ENCODE peak calls at places on chromosomes 12 and 14, in six cellular contexts. C is stomach; D is NCI-H1092 treated with DMSO at 0.1 percent for 48 hours; A is activated CD4-positive, alpha-beta memory T cell treated with anti-CD3 and anti-CD28 coated beads, Interleukin-2, amount 10 ng/mL, durations not matched to agents 7 days and 5 days; K is AG10803; J is neuronal stem cell. U is an unnamed sample.

GRCh38 chr12:21296751-21297406 is 37.8 kb downstream of the SLCO1A2 start:
- DNase-seq in C (no peak), D (no peak), A (no peak), K (peak; percentile 15), J (no peak), U (peak; percentile 59)

GRCh38 chr12:132020292-132020691 is 70.5 kb downstream of the EP400 start:
- DNase-seq in C (no peak), D (no peak), A (no peak), K (no peak), J (no peak), U (no peak)

GRCh38 chr12:110860833-110861291 is 14.1 kb downstream of the CCDC63 start:
- DNase-seq in C (no peak), D (no peak), A (no peak), K (no peak), J (peak; percentile 91), U (no peak)

GRCh38 chr14:78598046-78598652 is 428.0 kb downstream of the NRXN3 start:
- DNase-seq in C (peak; percentile 44), D (peak; percentile 74), A (peak; percentile 42), K (peak; percentile 49), J (peak; percentile 68), U (peak; percentile 75)

GRCh38 chr12:109531411-109531810 is 41.9 kb downstream of the MMAB start:
- DNase-seq in C (no peak), D (no peak), A (no peak), K (no peak), J (no peak), U (no peak)

GRCh38 chr12:546920-547845 is 87.4 kb downstream of the B4GALNT3 start:
- DNase-seq in C (peak; percentile 75), D (peak; percentile 53), A (peak; percentile 72), K (peak; percentile 44), J (peak; percentile 66), U (peak; percentile 81)

GRCh38 chr14:61643546-61643945 is 51.8 kb upstream of the HIF1A start:
- DNase-seq in C (no peak), D (no peak), A (no peak), K (peak; percentile 84), J (no peak), U (peak; percentile 78)

GRCh38 chr14:75711796-75712211 is 50.8 kb downstream of the TTLL5 start:
- DNase-seq in C (peak; percentile 67), D (no peak), A (no peak), K (peak; percentile 87), J (peak; percentile 55), U (peak; percentile 87)

GRCh38 chr14:65164068-65164824 is 61.9 kb upstream of the MAX start:
- DNase-seq in C (no peak), D (peak; percentile 69), A (peak; percentile 49), K (peak; percentile 52), J (peak; percentile 44), U (peak; percentile 83)

GRCh38 chr12:30047499-30048262 is 263.9 kb upstream of the TMTC1 start:
- DNase-seq in C (no peak), D (peak; percentile 76), A (no peak), K (no peak), J (no peak), U (peak; percentile 50)

GRCh38 chr14:77580964-77581505 is 35.4 kb downstream of the SPTLC2 start:
- DNase-seq in C (no peak), D (peak; percentile 4), A (no peak), K (peak; percentile 57), J (no peak), U (peak; percentile 87)

GRCh38 chr12:29039013-29039412 is 110.1 kb upstream of the FAR2 start:
- DNase-seq in C (no peak), D (no peak), A (no peak), K (peak; percentile 95), J (no peak), U (peak; percentile 95)

GRCh38 chr12:24226745-24227350 is 277.4 kb upstream of the SOX5 start:
- DNase-seq in C (no peak), D (no peak), A (no peak), K (peak; percentile 28), J (no peak), U (peak; percentile 4)

GRCh38 chr14:45246633-45247173 is 6.3 kb downstream of the MIS18BP1 start:
- DNase-seq in C (no peak), D (no peak), A (no peak), K (no peak), J (no peak), U (no peak)

GRCh38 chr14:53608369-53608768 is 348.3 kb downstream of the BMP4 start:
- DNase-seq in C (peak; percentile 47), D (no peak), A (no peak), K (no peak), J (no peak), U (no peak)

GRCh38 chr12:78191611-78192010 is 360.9 kb downstream of the NAV3 start:
- DNase-seq in C (no peak), D (no peak), A (no peak), K (no peak), J (no peak), U (peak; percentile 52)

GRCh38 chr14:98133806-98134205 is 1138.2 kb downstream of the BCL11B start:
- DNase-seq in C (no peak), D (no peak), A (no peak), K (no peak), J (no peak), U (no peak)

GRCh38 chr14:69247691-69248440 is 12.1 kb upstream of the GALNT16 start:
- DNase-seq in C (no peak), D (no peak), A (no peak), K (peak; percentile 98), J (no peak), U (peak; percentile 97)

GRCh38 chr12:10293570-10294227 is 14.0 kb upstream of the KLRD1 start:
- DNase-seq in C (no peak), D (no peak), A (no peak), K (no peak), J (no peak), U (no peak)

GRCh38 chr12:50636505-50636904 is 127.4 kb upstream of the ATF1 start:
- DNase-seq in C (no peak), D (no peak), A (no peak), K (no peak), J (no peak), U (no peak)

GRCh38 chr14:68479247-68479646 is 313.6 kb downstream of the ZFP36L1 start:
- DNase-seq in C (no peak), D (no peak), A (no peak), K (peak; percentile 21), J (no peak), U (no peak)

GRCh38 chr14:101564819-101565698 is 3.8 kb downstream of the DIO3 start:
- DNase-seq in C (no peak), D (no peak), A (no peak), K (no peak), J (no peak), U (no peak)

GRCh38 chr12:79690156-79690605 is 583 bp downstream of the PAWR start:
- DNase-seq in C (peak; percentile 41), D (no peak), A (no peak), K (peak; percentile 23), J (peak; percentile 67), U (peak; percentile 63)

GRCh38 chr12:92581579-92581978 is 121.2 kb upstream of the PLEKHG7 start:
- DNase-seq in C (no peak), D (no peak), A (no peak), K (no peak), J (no peak), U (no peak)

GRCh38 chr12:27984275-27984674 is 11.7 kb upstream of the PTHLH start:
- DNase-seq in C (no peak), D (no peak), A (no peak), K (peak; percentile 72), J (no peak), U (peak; percentile 71)

GRCh38 chr12:57342207-57342691 is 88.6 kb downstream of the R3HDM2 start:
- DNase-seq in C (no peak), D (no peak), A (no peak), K (peak; percentile 54), J (peak; percentile 27), U (peak; percentile 6)

GRCh38 chr12:29253916-29254625 is 105.0 kb downstream of the FAR2 start:
- DNase-seq in C (no peak), D (no peak), A (no peak), K (no peak), J (no peak), U (no peak)

GRCh38 chr12:4323400-4323799 is 2.4 kb downstream of the TIGAR start:
- DNase-seq in C (no peak), D (no peak), A (no peak), K (no peak), J (no peak), U (no peak)

GRCh38 chr14:37969511-37969979 is 238.2 kb upstream of the SSTR1 start:
- DNase-seq in C (peak; percentile 37), D (no peak), A (no peak), K (no peak), J (no peak), U (no peak)

GRCh38 chr14:68522510-68523325 is 270.1 kb downstream of the ZFP36L1 start:
- DNase-seq in C (no peak), D (no peak), A (no peak), K (peak; percentile 85), J (peak; percentile 86), U (peak; percentile 85)

GRCh38 chr14:98345186-98345585 is 926.8 kb downstream of the BCL11B start:
- DNase-seq in C (no peak), D (no peak), A (no peak), K (no peak), J (no peak), U (no peak)